ENCODE peak calls at places on chromosomes 3 and 15, in seven cellular contexts. One of them, this sample, is unnamed.

GRCh38 chr15:63234479-63234878 is 42.9 kb upstream of the APH1B start:
- DNase-seq in left ventricle myocardium inferior: peak
- DNase-seq in psoas muscle: peak
- DNase-seq in colonic mucosa: peak
- DNase-seq in endothelial cell of umbilical vein: peak
- DNase-seq in PC-3: peak
- DNase-seq in coronary artery: peak
- DNase-seq in this sample: peak

GRCh38 chr15:40242671-40243070 is 3.8 kb downstream of the PAK6 start:
- DNase-seq in left ventricle myocardium inferior: no peak
- DNase-seq in psoas muscle: no peak
- DNase-seq in colonic mucosa: no peak
- DNase-seq in endothelial cell of umbilical vein: no peak
- DNase-seq in PC-3: no peak
- DNase-seq in coronary artery: peak
- DNase-seq in this sample: no peak

GRCh38 chr3:56131976-56132590 is 336.2 kb downstream of the ERC2 start:
- DNase-seq in left ventricle myocardium inferior: no peak
- DNase-seq in psoas muscle: no peak
- DNase-seq in colonic mucosa: no peak
- DNase-seq in endothelial cell of umbilical vein: peak
- DNase-seq in PC-3: peak
- DNase-seq in coronary artery: no peak
- DNase-seq in this sample: peak

GRCh38 chr3:55624238-55624637 is 137.1 kb upstream of the WNT5A start:
- DNase-seq in left ventricle myocardium inferior: no peak
- DNase-seq in psoas muscle: no peak
- DNase-seq in colonic mucosa: no peak
- DNase-seq in endothelial cell of umbilical vein: no peak
- DNase-seq in PC-3: peak
- DNase-seq in coronary artery: no peak
- DNase-seq in this sample: no peak

GRCh38 chr3:42195879-42196330 is 70.1 kb downstream of the CCK start:
- DNase-seq in left ventricle myocardium inferior: no peak
- DNase-seq in psoas muscle: no peak
- DNase-seq in colonic mucosa: no peak
- DNase-seq in endothelial cell of umbilical vein: no peak
- DNase-seq in PC-3: no peak
- DNase-seq in coronary artery: no peak
- DNase-seq in this sample: no peak

GRCh38 chr15:100158368-100158767 is 183.4 kb downstream of the ADAMTS17 start:
- DNase-seq in left ventricle myocardium inferior: no peak
- DNase-seq in psoas muscle: no peak
- DNase-seq in colonic mucosa: no peak
- DNase-seq in endothelial cell of umbilical vein: no peak
- DNase-seq in PC-3: no peak
- DNase-seq in coronary artery: no peak
- DNase-seq in this sample: no peak

GRCh38 chr15:39748276-39748675 is 34.4 kb downstream of the FSIP1 start:
- DNase-seq in left ventricle myocardium inferior: no peak
- DNase-seq in psoas muscle: no peak
- DNase-seq in colonic mucosa: no peak
- DNase-seq in endothelial cell of umbilical vein: no peak
- DNase-seq in PC-3: peak
- DNase-seq in coronary artery: no peak
- DNase-seq in this sample: peak

GRCh38 chr3:100968908-100969556 is 24.2 kb downstream of the ABI3BP start:
- DNase-seq in left ventricle myocardium inferior: peak
- DNase-seq in psoas muscle: peak
- DNase-seq in colonic mucosa: no peak
- DNase-seq in endothelial cell of umbilical vein: no peak
- DNase-seq in PC-3: no peak
- DNase-seq in coronary artery: no peak
- DNase-seq in this sample: peak

GRCh38 chr3:150094150-150094932 is 123.6 kb upstream of the PFN2 start:
- DNase-seq in left ventricle myocardium inferior: no peak
- DNase-seq in psoas muscle: peak
- DNase-seq in colonic mucosa: no peak
- DNase-seq in endothelial cell of umbilical vein: no peak
- DNase-seq in PC-3: peak
- DNase-seq in coronary artery: no peak
- DNase-seq in this sample: no peak

GRCh38 chr3:179558742-179559364 is 3.9 kb upstream of the ACTL6A start:
- DNase-seq in left ventricle myocardium inferior: peak
- DNase-seq in psoas muscle: peak
- DNase-seq in colonic mucosa: peak
- DNase-seq in endothelial cell of umbilical vein: peak
- DNase-seq in PC-3: peak
- DNase-seq in coronary artery: no peak
- DNase-seq in this sample: peak

GRCh38 chr3:43484926-43485488 is 136.8 kb downstream of the ANO10 start:
- DNase-seq in left ventricle myocardium inferior: no peak
- DNase-seq in psoas muscle: no peak
- DNase-seq in colonic mucosa: no peak
- DNase-seq in endothelial cell of umbilical vein: no peak
- DNase-seq in PC-3: no peak
- DNase-seq in coronary artery: no peak
- DNase-seq in this sample: no peak
- TF ChIP-seq CTCF in left ventricle myocardium inferior: no peak
- TF ChIP-seq CTCF in psoas muscle: no peak
- TF ChIP-seq CTCF in colonic mucosa: no peak
- TF ChIP-seq CTCF in endothelial cell of umbilical vein: no peak
- TF ChIP-seq CTCF in PC-3: no peak
- TF ChIP-seq CTCF in coronary artery: no peak
- TF ChIP-seq CTCF in this sample: no peak

DNA sequence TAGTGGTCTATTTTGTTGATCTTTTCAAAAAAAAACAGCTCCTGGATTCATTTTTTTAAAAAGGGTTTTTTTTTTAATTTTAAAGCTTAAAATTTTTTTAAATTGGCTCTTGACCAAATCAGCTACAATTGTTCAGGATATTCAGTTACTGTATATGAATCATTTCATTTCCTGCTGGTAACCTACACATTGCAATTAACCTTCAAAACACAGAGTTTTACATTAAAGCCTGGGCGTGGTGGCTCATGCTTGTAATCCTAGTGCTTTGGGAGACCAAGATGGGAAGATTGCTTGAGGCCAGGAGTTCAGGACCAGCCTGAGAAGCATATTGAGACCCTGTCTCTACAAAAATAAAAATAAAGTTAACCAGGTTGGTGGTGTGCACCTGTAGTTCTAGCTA is 163.4 kb downstream of the ALDH1A2 start:
- DNase-seq in left ventricle myocardium inferior: no peak
- DNase-seq in psoas muscle: no peak
- DNase-seq in colonic mucosa: no peak
- DNase-seq in endothelial cell of umbilical vein: peak
- DNase-seq in PC-3: peak
- DNase-seq in coronary artery: no peak
- DNase-seq in this sample: no peak
- H3K4me3 ChIP-seq in left ventricle myocardium inferior: no peak
- H3K4me3 ChIP-seq in psoas muscle: no peak
- H3K4me3 ChIP-seq in colonic mucosa: no peak
- H3K4me3 ChIP-seq in endothelial cell of umbilical vein: no peak
- H3K4me3 ChIP-seq in PC-3: no peak
- H3K4me3 ChIP-seq in coronary artery: no peak
- H3K4me3 ChIP-seq in this sample: no peak

GRCh38 chr3:194875581-194876402 is 190.1 kb downstream of the FAM43A start:
- DNase-seq in left ventricle myocardium inferior: no peak
- DNase-seq in psoas muscle: no peak
- DNase-seq in colonic mucosa: no peak
- DNase-seq in endothelial cell of umbilical vein: no peak
- DNase-seq in PC-3: no peak
- DNase-seq in coronary artery: no peak
- DNase-seq in this sample: no peak

GRCh38 chr3:194874783-194875182 is 189.1 kb downstream of the FAM43A start:
- DNase-seq in left ventricle myocardium inferior: no peak
- DNase-seq in psoas muscle: no peak
- DNase-seq in colonic mucosa: no peak
- DNase-seq in endothelial cell of umbilical vein: no peak
- DNase-seq in PC-3: no peak
- DNase-seq in coronary artery: no peak
- DNase-seq in this sample: no peak

GRCh38 chr3:194872669-194872977 is 186.9 kb downstream of the FAM43A start:
- DNase-seq in left ventricle myocardium inferior: no peak
- DNase-seq in psoas muscle: no peak
- DNase-seq in colonic mucosa: no peak
- DNase-seq in endothelial cell of umbilical vein: peak
- DNase-seq in PC-3: peak
- DNase-seq in coronary artery: no peak
- DNase-seq in this sample: peak

GRCh38 chr3:194871864-194872668 is 186.4 kb downstream of the FAM43A start:
- DNase-seq in left ventricle myocardium inferior: no peak
- DNase-seq in psoas muscle: peak
- DNase-seq in colonic mucosa: peak
- DNase-seq in endothelial cell of umbilical vein: no peak
- DNase-seq in PC-3: peak
- DNase-seq in coronary artery: no peak
- DNase-seq in this sample: peak

GRCh38 chr3:194874206-194874605 is 188.5 kb downstream of the FAM43A start:
- DNase-seq in left ventricle myocardium inferior: no peak
- DNase-seq in psoas muscle: no peak
- DNase-seq in colonic mucosa: no peak
- DNase-seq in endothelial cell of umbilical vein: no peak
- DNase-seq in PC-3: no peak
- DNase-seq in coronary artery: no peak
- DNase-seq in this sample: no peak
- TF ChIP-seq CTCF in left ventricle myocardium inferior: no peak
- TF ChIP-seq CTCF in psoas muscle: no peak
- TF ChIP-seq CTCF in colonic mucosa: no peak
- TF ChIP-seq CTCF in endothelial cell of umbilical vein: no peak
- TF ChIP-seq CTCF in PC-3: no peak
- TF ChIP-seq CTCF in coronary artery: no peak
- TF ChIP-seq CTCF in this sample: no peak

GRCh38 chr3:77038928-77039605 is 832 bp upstream of the ROBO2 start:
- DNase-seq in left ventricle myocardium inferior: no peak
- DNase-seq in psoas muscle: no peak
- DNase-seq in colonic mucosa: no peak
- DNase-seq in endothelial cell of umbilical vein: no peak
- DNase-seq in PC-3: no peak
- DNase-seq in coronary artery: no peak
- DNase-seq in this sample: peak

GRCh38 chr3:77039606-77040553 is at the start of gene ROBO2:
- DNase-seq in left ventricle myocardium inferior: peak
- DNase-seq in psoas muscle: peak
- DNase-seq in colonic mucosa: peak
- DNase-seq in endothelial cell of umbilical vein: no peak
- DNase-seq in PC-3: no peak
- DNase-seq in coronary artery: peak
- DNase-seq in this sample: peak

GRCh38 chr3:77042892-77043291 is 3.0 kb downstream of the ROBO2 start:
- DNase-seq in left ventricle myocardium inferior: no peak
- DNase-seq in psoas muscle: no peak
- DNase-seq in colonic mucosa: no peak
- DNase-seq in endothelial cell of umbilical vein: no peak
- DNase-seq in PC-3: peak
- DNase-seq in coronary artery: no peak
- DNase-seq in this sample: no peak

GRCh38 chr3:77041756-77042155 is 1.9 kb downstream of the ROBO2 start:
- DNase-seq in left ventricle myocardium inferior: no peak
- DNase-seq in psoas muscle: no peak
- DNase-seq in colonic mucosa: no peak
- DNase-seq in endothelial cell of umbilical vein: no peak
- DNase-seq in PC-3: no peak
- DNase-seq in coronary artery: no peak
- DNase-seq in this sample: no peak

GRCh38 chr3:77041156-77041696 is 1.3 kb downstream of the ROBO2 start:
- DNase-seq in left ventricle myocardium inferior: no peak
- DNase-seq in psoas muscle: peak
- DNase-seq in colonic mucosa: no peak
- DNase-seq in endothelial cell of umbilical vein: no peak
- DNase-seq in PC-3: no peak
- DNase-seq in coronary artery: no peak
- DNase-seq in this sample: no peak
- H3K4me3 ChIP-seq in left ventricle myocardium inferior: peak
- H3K4me3 ChIP-seq in psoas muscle: no peak
- H3K4me3 ChIP-seq in colonic mucosa: no peak
- H3K4me3 ChIP-seq in endothelial cell of umbilical vein: no peak
- H3K4me3 ChIP-seq in PC-3: no peak
- H3K4me3 ChIP-seq in coronary artery: peak
- H3K4me3 ChIP-seq in this sample: no peak

GRCh38 chr15:56804908-56805307 is 71.6 kb upstream of the ZNF280D start:
- DNase-seq in left ventricle myocardium inferior: no peak
- DNase-seq in psoas muscle: no peak
- DNase-seq in colonic mucosa: no peak
- DNase-seq in endothelial cell of umbilical vein: no peak
- DNase-seq in PC-3: peak
- DNase-seq in coronary artery: no peak
- DNase-seq in this sample: peak
- TF ChIP-seq CTCF in left ventricle myocardium inferior: no peak
- TF ChIP-seq CTCF in psoas muscle: no peak
- TF ChIP-seq CTCF in colonic mucosa: no peak
- TF ChIP-seq CTCF in endothelial cell of umbilical vein: no peak
- TF ChIP-seq CTCF in PC-3: no peak
- TF ChIP-seq CTCF in coronary artery: no peak
- TF ChIP-seq CTCF in this sample: no peak

GRCh38 chr15:56759450-56759845 is 26.1 kb upstream of the ZNF280D start:
- DNase-seq in left ventricle myocardium inferior: peak
- DNase-seq in psoas muscle: peak
- DNase-seq in colonic mucosa: no peak
- DNase-seq in endothelial cell of umbilical vein: no peak
- DNase-seq in PC-3: peak
- DNase-seq in coronary artery: no peak
- DNase-seq in this sample: peak

GRCh38 chr15:56763082-56763481 is 29.8 kb upstream of the ZNF280D start:
- DNase-seq in left ventricle myocardium inferior: no peak
- DNase-seq in psoas muscle: no peak
- DNase-seq in colonic mucosa: no peak
- DNase-seq in endothelial cell of umbilical vein: no peak
- DNase-seq in PC-3: no peak
- DNase-seq in coronary artery: no peak
- DNase-seq in this sample: no peak

GRCh38 chr15:56758770-56759449 is 25.6 kb upstream of the ZNF280D start:
- DNase-seq in left ventricle myocardium inferior: no peak
- DNase-seq in psoas muscle: no peak
- DNase-seq in colonic mucosa: no peak
- DNase-seq in endothelial cell of umbilical vein: no peak
- DNase-seq in PC-3: peak
- DNase-seq in coronary artery: no peak
- DNase-seq in this sample: peak

GRCh38 chr15:56757884-56758283 is 24.6 kb upstream of the ZNF280D start:
- DNase-seq in left ventricle myocardium inferior: no peak
- DNase-seq in psoas muscle: no peak
- DNase-seq in colonic mucosa: no peak
- DNase-seq in endothelial cell of umbilical vein: no peak
- DNase-seq in PC-3: no peak
- DNase-seq in coronary artery: no peak
- DNase-seq in this sample: no peak

DNA sequence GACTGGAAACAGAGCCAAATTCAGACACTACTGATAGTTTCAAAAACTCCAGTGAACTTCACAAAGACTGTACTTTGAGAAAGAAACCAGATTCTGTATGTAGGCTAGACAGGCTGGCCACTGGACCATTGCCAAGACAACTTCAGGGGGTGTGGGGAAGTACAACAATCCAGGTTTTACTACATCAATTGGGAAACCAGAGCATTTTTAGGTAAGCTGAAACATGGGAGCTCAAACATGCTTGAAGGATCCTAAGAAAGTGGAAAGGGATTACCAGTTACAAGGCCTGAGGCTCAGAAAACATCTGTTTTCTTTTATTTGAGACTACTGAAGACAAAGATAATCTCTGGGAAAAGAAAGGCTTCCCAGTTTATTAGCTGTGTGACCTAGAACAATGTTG is 26.9 kb upstream of the ZNF280D start:
- DNase-seq in left ventricle myocardium inferior: no peak
- DNase-seq in psoas muscle: no peak
- DNase-seq in colonic mucosa: no peak
- DNase-seq in endothelial cell of umbilical vein: peak
- DNase-seq in PC-3: no peak
- DNase-seq in coronary artery: no peak
- DNase-seq in this sample: peak
- H3K4me3 ChIP-seq in left ventricle myocardium inferior: no peak
- H3K4me3 ChIP-seq in psoas muscle: no peak
- H3K4me3 ChIP-seq in colonic mucosa: no peak
- H3K4me3 ChIP-seq in endothelial cell of umbilical vein: no peak
- H3K4me3 ChIP-seq in PC-3: no peak
- H3K4me3 ChIP-seq in coronary artery: no peak
- H3K4me3 ChIP-seq in this sample: no peak